ENCODE peak calls at places on chromosomes 3 and 15, in ten cellular contexts. Z is effector memory CD8-positive, alpha-beta T cell; T is activated CD8-positive, alpha-beta memory T cell treated with anti-CD3 and anti-CD28 coated beads for 1 hour; D is RPMI7951; W is upper lobe of right lung; Y is AG08395; B is PC-3; K is activated T-cell treated with anti-CD3 and anti-CD28 coated beads, Interleukin-2, amount 50 U/mL, for 72 hours; I is neural crest cell; R is Peyer's patch. C is an unnamed sample.

GRCh38 chr3:99479768-99480167 is 158.6 kb upstream of the COL8A1 start:
- DNase-seq in Z (no peak), T (no peak), D (no peak), W (no peak), Y (no peak), B (no peak), K (no peak), I (no peak), R (no peak), C (no peak)

GRCh38 chr15:63195257-63196023 is 6.0 kb downstream of the RAB8B start:
- DNase-seq in Z (no peak), T (no peak), D (no peak), W (no peak), Y (no peak), B (no peak), K (no peak), I (no peak), R (no peak), C (no peak)

GRCh38 chr15:40600956-40601355 is 6.9 kb downstream of the KNL1 start:
- DNase-seq in Z (no peak), T (no peak), D (no peak), W (no peak), Y (no peak), B (no peak), K (no peak), I (no peak), R (no peak), C (no peak)

GRCh38 chr3:124873241-124873640 is 13.9 kb downstream of the ITGB5 start:
- DNase-seq in Z (no peak), T (no peak), D (no peak), W (no peak), Y (no peak), B (no peak), K (no peak), I (no peak), R (no peak), C (no peak)

GRCh38 chr3:60198179-60198578 is 1053.1 kb downstream of the FHIT start:
- DNase-seq in Z (no peak), T (no peak), D (no peak), W (no peak), Y (no peak), B (no peak), K (no peak), I (no peak), R (no peak), C (no peak)

GRCh38 chr3:104717828-104718196 is 648.9 kb upstream of the ALCAM start:
- DNase-seq in Z (no peak), T (no peak), D (no peak), W (no peak), Y (no peak), B (no peak), K (no peak), I (no peak), R (no peak), C (no peak)

GRCh38 chr15:94258246-94258645 is 26.9 kb downstream of the MCTP2 start:
- DNase-seq in Z (no peak), T (no peak), D (no peak), W (no peak), Y (no peak), B (no peak), K (no peak), I (no peak), R (peak), C (no peak)

GRCh38 chr3:150410311-150411105 is 2.4 kb downstream of the TSC22D2 start:
- DNase-seq in Z (no peak), T (peak), D (peak), W (peak), Y (no peak), B (peak), K (peak), I (peak), R (peak), C (no peak)

GRCh38 chr3:127770671-127771370 is 51.5 kb downstream of the MGLL start:
- DNase-seq in Z (no peak), T (no peak), D (peak), W (peak), Y (peak), B (no peak), K (no peak), I (no peak), R (no peak), C (no peak)

GRCh38 chr3:29064085-29064484 is 216.8 kb upstream of the RBMS3 start:
- DNase-seq in Z (no peak), T (no peak), D (peak), W (no peak), Y (peak), B (no peak), K (no peak), I (no peak), R (no peak), C (no peak)